ENCODE peak calls at places on chromosome 5, in eight cellular contexts. Q is sigmoid colon, P is endothelial cell of umbilical vein, D is breast epithelium, S is K562, M is HL-60, A is upper lobe of left lung, B is spleen. E is an unnamed sample.

GRCh38 chr5:94066437-94067207 is 325.2 kb upstream of the POU5F2 start:
- DNase-seq in Q (no peak), P (peak; percentile 4), S (no peak), B (no peak), M (no peak), A (no peak), D (no peak), E (no peak)

GRCh38 chr5:92652735-92653134 is 928.3 kb downstream of the NR2F1-AS1 start:
- DNase-seq in Q (no peak), S (no peak), P (no peak), D (no peak), M (no peak), A (no peak), B (no peak), E (no peak)

GRCh38 chr5:76104027-76104426 is 20.8 kb downstream of the SV2C start:
- DNase-seq in B (no peak), S (peak; percentile 27), M (no peak), P (peak; percentile 38), A (no peak), Q (no peak), D (no peak), E (no peak)

GRCh38 chr5:38755171-38755570 is 90.6 kb upstream of the OSMR start:
- DNase-seq in Q (no peak), B (no peak), A (no peak), S (no peak), P (no peak), M (no peak), D (no peak), E (no peak)

GRCh38 chr5:112174959-112175594 is 244.0 kb downstream of the EPB41L4A start:
- DNase-seq in P (peak; percentile 58), A (no peak), M (no peak), S (peak; percentile 60), D (no peak), Q (no peak), B (no peak), E (peak; percentile 53)

GRCh38 chr5:132184588-132184987 is 43.1 kb downstream of the P4HA2 start:
- DNase-seq in P (no peak), S (peak; percentile 64), A (no peak), D (no peak), Q (no peak), M (no peak), B (no peak), E (no peak)

GRCh38 chr5:22391956-22392355 is 461.2 kb downstream of the CDH12 start:
- DNase-seq in S (no peak), D (no peak), M (no peak), B (no peak), A (no peak), P (no peak), Q (no peak), E (no peak)

GRCh38 chr5:144275329-144275728 is 104.7 kb downstream of the KCTD16 start:
- DNase-seq in A (no peak), P (no peak), Q (no peak), S (no peak), B (no peak), D (no peak), M (no peak), E (no peak)

GRCh38 chr5:95727764-95728191 is 3.4 kb upstream of the RHOBTB3 start:
- DNase-seq in B (no peak), M (no peak), Q (no peak), S (no peak), P (no peak), A (no peak), D (no peak), E (no peak)

GRCh38 chr5:96753017-96753397 is 54.7 kb downstream of the ERAP1 start:
- DNase-seq in B (no peak), A (no peak), S (no peak), Q (no peak), M (no peak), P (no peak), D (no peak), E (no peak)
- TF ChIP-seq POLR2AphosphoS5 in B (no peak), A (no peak), S (no peak), Q (no peak), M (no peak), P (no peak), D (no peak), E (no peak)

DNA sequence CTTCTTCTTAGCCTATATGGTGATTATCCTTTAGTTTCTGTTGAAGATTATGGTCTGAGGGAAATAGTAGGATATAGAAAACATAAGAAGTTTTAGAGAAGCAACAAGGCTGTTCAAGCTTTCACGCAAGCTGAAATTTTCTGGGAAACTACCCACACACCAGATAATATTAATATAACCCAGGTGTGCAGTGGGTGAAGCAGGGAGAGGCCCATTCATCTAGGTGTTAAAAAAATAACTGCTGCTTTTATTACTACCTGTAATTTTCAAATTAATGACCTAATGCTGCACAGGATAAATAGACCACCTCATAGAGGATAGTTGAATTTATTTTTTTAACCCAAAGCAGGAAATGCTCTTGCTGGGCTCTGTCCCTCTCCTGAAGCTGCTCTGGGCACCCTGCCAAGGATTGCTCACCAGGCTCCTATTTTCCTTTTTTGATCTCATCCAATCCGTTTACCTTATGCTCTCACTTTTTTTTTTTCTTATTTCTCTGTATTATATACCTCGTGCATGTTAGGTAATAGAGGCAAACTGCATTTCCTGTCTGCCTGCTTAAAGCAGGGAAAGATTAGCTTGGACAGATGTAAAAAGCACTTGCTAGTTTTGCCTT is 124.3 kb upstream of the SLC12A2 start:
- DNase-seq in S (peak; percentile 8), Q (peak; percentile 83), D (peak; percentile 67), B (no peak), A (no peak), P (peak; percentile 86), M (no peak), E (peak; percentile 53)
- H3K27ac ChIP-seq in S (no peak overlapping the region), Q (peak overlapping the region; percentile 38), D (peak overlapping the region; percentile 68), B (no peak overlapping the region), A (peak overlapping the region; percentile 58), P (peak overlapping the region; percentile 64), M (no peak overlapping the region), E (no peak overlapping the region)

GRCh38 chr5:147455822-147456221 is 54.0 kb downstream of the DPYSL3 start:
- DNase-seq in Q (no peak), S (no peak), D (no peak), M (no peak), B (no peak), A (no peak), P (no peak), E (no peak)

GRCh38 chr5:147453901-147454814 is 55.7 kb downstream of the DPYSL3 start:
- DNase-seq in M (peak; percentile 45), D (peak; percentile 82), S (peak; percentile 69), Q (peak; percentile 96), A (peak; percentile 93), B (peak; percentile 91), P (peak; percentile 92), E (peak; percentile 79)

GRCh38 chr5:147452137-147452838 is 57.6 kb downstream of the DPYSL3 start:
- DNase-seq in M (no peak), P (no peak), S (no peak), Q (peak; percentile 75), D (no peak), A (peak; percentile 42), B (peak; percentile 68), E (no peak)

GRCh38 chr5:147458581-147458980 is 51.3 kb downstream of the DPYSL3 start:
- DNase-seq in S (no peak), P (no peak), A (no peak), B (no peak), D (no peak), Q (no peak), M (no peak), E (no peak)

DNA sequence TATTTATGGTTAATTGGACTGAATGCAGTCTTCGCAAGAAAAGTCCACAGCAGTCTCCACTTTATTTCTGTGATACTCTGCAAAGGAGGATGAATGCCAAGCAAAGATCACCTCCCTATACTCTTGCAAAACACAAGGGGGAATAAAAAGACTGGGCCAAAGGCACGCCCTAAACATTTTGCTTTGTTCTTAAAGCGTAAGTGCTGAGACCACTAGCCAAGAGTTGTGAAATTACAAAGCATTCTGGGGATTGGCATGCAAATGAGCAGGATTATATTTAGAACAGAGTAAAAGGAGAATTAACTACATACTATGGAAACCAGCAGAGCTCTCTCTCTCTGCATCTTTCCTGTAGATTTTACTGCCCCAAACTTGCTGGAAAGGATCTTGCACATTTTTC is 54.5 kb downstream of the DPYSL3 start:
- DNase-seq in S (no peak), A (no peak), Q (peak; percentile 87), D (no peak), P (no peak), B (no peak), M (no peak), E (no peak)
- TF ChIP-seq POLR2AphosphoS5 in S (no peak), A (no peak), Q (peak; percentile 62), D (no peak), P (no peak), B (no peak), M (no peak), E (peak; percentile 33)

GRCh38 chr5:57207007-57207653 is 33.3 kb downstream of the GPBP1 start:
- DNase-seq in D (no peak), M (no peak), S (no peak), Q (no peak), A (no peak), P (no peak), B (no peak), E (no peak)
- H3K27ac ChIP-seq in D (no peak overlapping the region), M (no peak overlapping the region), S (no peak overlapping the region), Q (peak overlapping the region; percentile 46), A (no peak overlapping the region), P (no peak overlapping the region), B (no peak overlapping the region), E (no peak overlapping the region)

GRCh38 chr5:5009240-5009639 is 130.9 kb upstream of the ADAMTS16 start:
- DNase-seq in Q (no peak), A (no peak), D (no peak), B (no peak), M (no peak), S (no peak), P (no peak), E (no peak)
- TF ChIP-seq POLR2AphosphoS5 in Q (no peak), A (no peak), D (no peak), B (no peak), M (no peak), S (no peak), P (no peak), E (no peak)

GRCh38 chr5:141412853-141413539 is at the start of gene PCDHGA10:
- DNase-seq in D (no peak), S (peak; percentile 58), B (no peak), Q (no peak), P (peak; percentile 72), M (peak; percentile 48), A (peak; percentile 77), E (peak; percentile 55)
- H3K27ac ChIP-seq in D (no peak within 1 kb of the TSS), S (no peak within 1 kb of the TSS), B (no peak within 1 kb of the TSS), Q (peak within 1 kb of the TSS; percentile 3), P (no peak within 1 kb of the TSS), M (no peak within 1 kb of the TSS), A (no peak within 1 kb of the TSS), E (no peak within 1 kb of the TSS)

E was measured in prostate gland.